ENCODE peak calls at places on chromosomes 16 and 17, in six cellular contexts. F, L, I, T, G and H are unnamed samples.

GRCh38 chr16:84105286-84105815 is 11.4 kb downstream of the MBTPS1 start:
- DNase-seq in F (no peak), L (no peak), I (no peak), T (no peak), G (no peak), H (no peak)

GRCh38 chr17:77476498-77476897 is 335.7 kb downstream of the SEC14L1 start:
- DNase-seq in F (no peak), L (no peak), I (no peak), T (no peak), G (no peak), H (no peak)

GRCh38 chr17:77420804-77421634 is 280.2 kb downstream of the SEC14L1 start:
- DNase-seq in F (peak), L (no peak), I (no peak), T (peak), G (no peak), H (no peak)

GRCh38 chr16:8928467-8928957 is 35.2 kb downstream of the USP7 start:
- DNase-seq in F (no peak), L (no peak), I (no peak), T (no peak), G (no peak), H (no peak)

GRCh38 chr16:73113326-73113720 is 65.4 kb upstream of the ZFHX3 start:
- DNase-seq in F (no peak), L (no peak), I (no peak), T (no peak), G (no peak), H (no peak)

GRCh38 chr17:45228985-45229517 is 7.4 kb downstream of the FMNL1 start:
- DNase-seq in F (peak), L (peak), I (peak), T (peak), G (peak), H (peak)

GRCh38 chr16:50683689-50684374 is 2.7 kb upstream of the SNX20 start:
- DNase-seq in F (no peak), L (no peak), I (peak), T (no peak), G (no peak), H (peak)

GRCh38 chr16:50526249-50526648 is 21.9 kb upstream of the NKD1 start:
- DNase-seq in F (no peak), L (no peak), I (no peak), T (no peak), G (no peak), H (no peak)

GRCh38 chr17:78645421-78646295 is 68.5 kb upstream of the DNAH17 start:
- DNase-seq in F (peak), L (peak), I (peak), T (peak), G (no peak), H (no peak)

GRCh38 chr17:9767432-9767991 is 23.9 kb downstream of the DHRS7C start:
- DNase-seq in F (no peak), L (no peak), I (no peak), T (no peak), G (no peak), H (no peak)

GRCh38 chr17:38715216-38715943 is 10.3 kb downstream of the MLLT6 start:
- DNase-seq in F (peak), L (no peak), I (no peak), T (no peak), G (no peak), H (no peak)

GRCh38 chr17:70168044-70168978 is 1.0 kb upstream of the KCNJ2 start:
- DNase-seq in F (peak), L (peak), I (peak), T (no peak), G (peak), H (peak)

GRCh38 chr16:55760665-55761035 is 72.2 kb downstream of the CES1 start:
- DNase-seq in F (no peak), L (peak), I (no peak), T (no peak), G (no peak), H (no peak)

GRCh38 chr17:74361613-74362391 is at the start of gene BTBD17:
- DNase-seq in F (peak), L (peak), I (peak), T (peak), G (peak), H (no peak)

GRCh38 chr17:81696218-81696941 is 6.8 kb upstream of the MRPL12 start:
- DNase-seq in F (no peak), L (no peak), I (no peak), T (no peak), G (no peak), H (no peak)

GRCh38 chr16:8863594-8864424 is 5.0 kb downstream of the CARHSP1 start:
- DNase-seq in F (peak), L (peak), I (no peak), T (no peak), G (peak), H (no peak)

GRCh38 chr17:80751460-80752368 is 207.1 kb downstream of the RPTOR start:
- DNase-seq in F (peak), L (peak), I (no peak), T (no peak), G (no peak), H (no peak)

GRCh38 chr16:74999683-75000480 is 1.1 kb downstream of the ZNRF1 start:
- DNase-seq in F (peak), L (peak), I (peak), T (peak), G (peak), H (peak)

GRCh38 chr17:32769846-32770245 is 107.1 kb downstream of the MYO1D start:
- DNase-seq in F (peak), L (no peak), I (no peak), T (no peak), G (no peak), H (no peak)